ENCODE peak calls at places on chromosomes 12 and 14, in five cellular contexts. P is H1, S is trophoblast cell, F is H9, U is neuronal stem cell. Z is an unnamed sample.

GRCh38 chr14:85333313-85333712 is 196.6 kb upstream of the FLRT2 start:
- DNase-seq in P (no peak), S (no peak), F (no peak), U (no peak), Z (peak)

GRCh38 chr14:53128706-53129105 is 24.4 kb downstream of the DDHD1 start:
- DNase-seq in P (no peak), S (no peak), F (no peak), U (no peak), Z (no peak)

GRCh38 chr14:91068642-91069041 is 8.2 kb upstream of the RPS6KA5 start:
- DNase-seq in P (no peak), S (no peak), F (no peak), U (no peak), Z (no peak)

GRCh38 chr14:31205681-31206535 is 1.7 kb downstream of the HECTD1 start:
- DNase-seq in P (no peak), S (peak), F (no peak), U (no peak), Z (peak)

GRCh38 chr14:37247777-37248461 is 50.2 kb downstream of the MIPOL1 start:
- DNase-seq in P (no peak), S (no peak), F (no peak), U (no peak), Z (no peak)

GRCh38 chr12:88432536-88433462 is 147.5 kb downstream of the KITLG start:
- DNase-seq in P (no peak), S (no peak), F (no peak), U (no peak), Z (peak)

GRCh38 chr12:120007272-120007671 is 18.2 kb downstream of the BICDL1 start:
- DNase-seq in P (no peak), S (no peak), F (no peak), U (no peak), Z (no peak)

GRCh38 chr14:69363055-69363454 is 35.0 kb downstream of the ERH start:
- DNase-seq in P (no peak), S (no peak), F (peak), U (no peak), Z (peak)

GRCh38 chr12:20044836-20045235 is 323.5 kb upstream of the PDE3A start:
- DNase-seq in P (no peak), S (no peak), F (no peak), U (no peak), Z (no peak)

GRCh38 chr12:115979351-115979750 is 298.1 kb downstream of the MED13L start:
- DNase-seq in P (no peak), S (no peak), F (no peak), U (no peak), Z (no peak)

GRCh38 chr12:127657036-127657435 is 609.9 kb upstream of the TMEM132C start:
- DNase-seq in P (no peak), S (no peak), F (no peak), U (no peak), Z (no peak)

GRCh38 chr12:52201520-52201839 is 9.7 kb upstream of the KRT80 start:
- DNase-seq in P (no peak), S (no peak), F (no peak), U (no peak), Z (no peak)

GRCh38 chr14:60092516-60092915 is 793 bp downstream of the PCNX4 start:
- DNase-seq in P (no peak), S (no peak), F (no peak), U (no peak), Z (peak)

GRCh38 chr14:60095781-60096450 is 4.2 kb downstream of the PCNX4 start:
- DNase-seq in P (no peak), S (no peak), F (no peak), U (no peak), Z (peak)

GRCh38 chr14:60093088-60093487 is 1.4 kb downstream of the PCNX4 start:
- DNase-seq in P (no peak), S (no peak), F (no peak), U (no peak), Z (peak)

GRCh38 chr14:60093606-60094005 is 1.9 kb downstream of the PCNX4 start:
- DNase-seq in P (no peak), S (no peak), F (no peak), U (no peak), Z (no peak)

GRCh38 chr14:60094306-60094897 is 2.7 kb downstream of the PCNX4 start:
- DNase-seq in P (no peak), S (peak), F (peak), U (no peak), Z (peak)
- H3K9ac ChIP-seq in P (no peak), S (no peak), F (peak), U (no peak), Z (peak)

GRCh38 chr12:32254260-32254659 is 145.1 kb upstream of the FGD4 start:
- DNase-seq in P (no peak), S (no peak), F (no peak), U (no peak), Z (no peak)
- H2BK12ac ChIP-seq in P (no peak), S (no peak), F (no peak), U (no peak), Z (no peak)

DNA sequence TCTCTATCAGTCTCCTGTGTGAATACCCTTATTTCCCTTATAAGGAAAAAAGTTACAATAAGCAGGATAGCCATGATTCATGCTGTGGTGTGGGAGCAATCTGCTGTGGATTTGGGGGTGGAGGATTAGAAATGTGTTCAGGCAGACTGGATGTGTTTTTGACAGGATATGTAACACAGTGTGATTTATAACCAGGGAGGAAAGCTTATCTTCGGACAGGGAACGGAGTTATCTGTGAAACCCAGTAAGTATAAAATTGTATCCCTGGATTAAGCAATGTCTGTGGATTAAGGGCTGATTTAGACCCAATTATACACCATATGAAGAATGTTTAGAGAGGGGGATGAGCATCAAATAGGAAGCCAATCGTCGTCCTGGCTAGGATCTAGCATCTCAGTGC is 68.8 kb downstream of the DAD1 start:
- DNase-seq in P (no peak), S (no peak), F (no peak), U (no peak), Z (peak)
- H3K4me2 ChIP-seq in P (no peak), S (no peak), F (no peak), U (no peak), Z (no peak)

DNA sequence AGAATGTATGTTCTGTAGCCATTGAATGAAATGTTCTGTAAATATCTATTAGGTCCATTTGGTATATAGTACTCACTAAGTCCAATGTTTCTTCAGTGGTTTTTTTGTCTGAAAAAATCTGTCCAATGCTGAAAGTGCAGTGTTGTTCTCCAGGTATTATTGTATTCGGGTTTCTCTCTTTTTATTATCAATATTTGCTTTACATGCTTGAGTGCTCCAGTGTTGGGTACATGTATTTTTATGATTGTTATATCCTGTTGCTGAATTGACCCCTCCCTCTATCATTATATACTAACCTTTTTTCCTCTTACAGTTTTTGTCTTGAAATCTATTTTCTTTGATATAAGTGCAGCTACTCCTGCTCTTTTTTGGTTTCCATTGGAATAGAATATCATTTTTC is 382.2 kb downstream of the CCER1 start:
- DNase-seq in P (no peak), S (no peak), F (no peak), U (no peak), Z (no peak)
- H3K9ac ChIP-seq in P (no peak), S (no peak), F (no peak), U (no peak), Z (no peak)

Z was measured in mesenchymal stem cell.